ENCODE peak calls at places on chromosome 15, in five cellular contexts. Y, I, P, H and V are unnamed samples.

GRCh38 chr15:89500397-89501270 is 4.3 kb upstream of the RHCG start:
- DNase-seq in Y (no peak), I (no peak), P (no peak), H (no peak), V (no peak)

GRCh38 chr15:50697109-50697797 is 10.7 kb upstream of the TRPM7 start:
- DNase-seq in Y (no peak), I (no peak), P (no peak), H (no peak), V (no peak)

GRCh38 chr15:66489179-66489791 is 8.3 kb downstream of the SNAPC5 start:
- DNase-seq in Y (no peak), I (no peak), P (no peak), H (no peak), V (no peak)

GRCh38 chr15:58748787-58749531 is 548 bp downstream of the ADAM10 start:
- DNase-seq in Y (peak), I (peak), P (peak), H (peak), V (peak)

GRCh38 chr15:98647026-98647773 is 1.1 kb upstream of the IGF1R start:
- DNase-seq in Y (peak), I (peak), P (peak), H (no peak), V (peak)

GRCh38 chr15:67173786-67174185 is 80.7 kb downstream of the AAGAB start:
- DNase-seq in Y (no peak), I (no peak), P (no peak), H (no peak), V (no peak)

GRCh38 chr15:37888356-37888755 is 46.1 kb upstream of the TMCO5A start:
- DNase-seq in Y (no peak), I (no peak), P (no peak), H (no peak), V (no peak)

GRCh38 chr15:71256934-71257333 is 141.7 kb downstream of the THSD4 start:
- DNase-seq in Y (no peak), I (no peak), P (no peak), H (no peak), V (no peak)

GRCh38 chr15:52010633-52011595 is 8.1 kb upstream of the MAPK6 start:
- DNase-seq in Y (no peak), I (peak), P (no peak), H (no peak), V (no peak)

GRCh38 chr15:80764535-80764934 is 14.6 kb upstream of the CEMIP start:
- DNase-seq in Y (no peak), I (no peak), P (no peak), H (no peak), V (no peak)

GRCh38 chr15:90625037-90625436 is 92.1 kb upstream of the BLM start:
- DNase-seq in Y (no peak), I (no peak), P (no peak), H (no peak), V (no peak)

GRCh38 chr15:34055868-34056595 is 17.0 kb upstream of the AVEN start:
- DNase-seq in Y (peak), I (peak), P (no peak), H (no peak), V (no peak)

GRCh38 chr15:33565099-33565498 is 254.3 kb downstream of the RYR3 start:
- DNase-seq in Y (no peak), I (peak), P (no peak), H (no peak), V (no peak)

GRCh38 chr15:83206971-83207621 is 527 bp downstream of the HDGFL3 start:
- DNase-seq in Y (peak), I (peak), P (peak), H (no peak), V (peak)

GRCh38 chr15:40448354-40448753 is 7.6 kb downstream of the BAHD1 start:
- DNase-seq in Y (no peak), I (no peak), P (no peak), H (no peak), V (no peak)

GRCh38 chr15:47473857-47474256 is 243.4 kb upstream of the SEMA6D start:
- DNase-seq in Y (no peak), I (peak), P (no peak), H (no peak), V (no peak)

GRCh38 chr15:52255008-52255407 is 40.6 kb downstream of the MYO5C start:
- DNase-seq in Y (no peak), I (peak), P (no peak), H (no peak), V (no peak)

GRCh38 chr15:57485869-57486268 is 105.8 kb upstream of the MYZAP start:
- DNase-seq in Y (no peak), I (peak), P (no peak), H (peak), V (no peak)

GRCh38 chr15:83565553-83566159 is 88.3 kb upstream of the ADAMTSL3 start:
- DNase-seq in Y (peak), I (peak), P (peak), H (no peak), V (peak)

GRCh38 chr15:77034620-77035467 is 36.1 kb downstream of the TSPAN3 start:
- DNase-seq in Y (peak), I (peak), P (peak), H (no peak), V (peak)

GRCh38 chr15:87711011-87711410 is 545.5 kb downstream of the NTRK3 start:
- DNase-seq in Y (no peak), I (peak), P (no peak), H (no peak), V (no peak)

GRCh38 chr15:85383470-85384148 is 3.2 kb downstream of the AKAP13 start:
- DNase-seq in Y (no peak), I (no peak), P (no peak), H (no peak), V (no peak)

GRCh38 chr15:91890614-91891013 is 37.1 kb downstream of the SLCO3A1 start:
- DNase-seq in Y (no peak), I (no peak), P (no peak), H (no peak), V (no peak)

GRCh38 chr15:69193948-69194827 is 33.8 kb downstream of the GLCE start:
- DNase-seq in Y (no peak), I (peak), P (no peak), H (no peak), V (no peak)

GRCh38 chr15:77160562-77161481 is 89.9 kb upstream of the TSPAN3 start:
- DNase-seq in Y (no peak), I (peak), P (no peak), H (no peak), V (no peak)

GRCh38 chr15:60478633-60479360 is at the start of gene ICE2:
- DNase-seq in Y (peak), I (peak), P (peak), H (peak), V (peak)
- TF ChIP-seq CTCF in Y (no peak), I (no peak), P (no peak), H (no peak), V (no peak)

DNA sequence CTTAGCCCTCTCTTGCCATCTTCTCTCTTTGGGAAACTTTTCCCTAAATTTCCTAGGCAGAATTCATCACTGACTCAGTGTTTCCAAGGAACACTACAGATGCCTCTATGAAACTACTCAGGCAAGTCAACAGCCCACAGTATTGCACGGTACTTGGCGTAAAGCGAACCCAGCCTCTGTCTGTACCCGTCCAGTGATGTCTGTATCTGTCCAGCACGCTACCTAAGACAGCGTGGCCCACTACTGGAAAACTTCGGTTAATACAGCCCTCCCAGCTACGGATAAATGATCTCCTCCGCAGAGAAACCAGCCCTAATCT is 467 bp downstream of the SKIC8 start:
- DNase-seq in Y (no peak), I (peak), P (no peak), H (no peak), V (no peak)
- TF ChIP-seq CTCF in Y (no peak), I (no peak), P (peak), H (no peak), V (no peak)

GRCh38 chr15:101126618-101127502 is 125.0 kb downstream of the CHSY1 start:
- DNase-seq in Y (peak), I (peak), P (no peak), H (no peak), V (no peak)
- TF ChIP-seq CTCF in Y (no peak), I (no peak), P (no peak), H (no peak), V (no peak)

GRCh38 chr15:55106155-55106554 is 90.6 kb downstream of the RSL24D1 start:
- DNase-seq in Y (no peak), I (no peak), P (no peak), H (no peak), V (no peak)

GRCh38 chr15:55110446-55110845 is 86.3 kb downstream of the RSL24D1 start:
- DNase-seq in Y (no peak), I (no peak), P (no peak), H (no peak), V (no peak)

GRCh38 chr15:55108448-55108847 is 88.3 kb downstream of the RSL24D1 start:
- DNase-seq in Y (no peak), I (no peak), P (no peak), H (no peak), V (no peak)

GRCh38 chr15:55108858-55109518 is 87.8 kb downstream of the RSL24D1 start:
- DNase-seq in Y (peak), I (peak), P (peak), H (peak), V (peak)
- TF ChIP-seq CTCF in Y (peak), I (peak), P (peak), H (no peak), V (peak)

GRCh38 chr15:65384505-65384894 is 6.7 kb upstream of the IGDCC3 start:
- DNase-seq in Y (no peak), I (no peak), P (no peak), H (no peak), V (no peak)

GRCh38 chr15:65386376-65386775 is 8.6 kb upstream of the IGDCC3 start:
- DNase-seq in Y (no peak), I (no peak), P (no peak), H (no peak), V (no peak)

GRCh38 chr15:65384895-65385867 is 7.4 kb upstream of the IGDCC3 start:
- DNase-seq in Y (peak), I (peak), P (peak), H (peak), V (peak)

GRCh38 chr15:65386886-65387285 is 9.1 kb upstream of the IGDCC3 start:
- DNase-seq in Y (no peak), I (no peak), P (no peak), H (no peak), V (no peak)

DNA sequence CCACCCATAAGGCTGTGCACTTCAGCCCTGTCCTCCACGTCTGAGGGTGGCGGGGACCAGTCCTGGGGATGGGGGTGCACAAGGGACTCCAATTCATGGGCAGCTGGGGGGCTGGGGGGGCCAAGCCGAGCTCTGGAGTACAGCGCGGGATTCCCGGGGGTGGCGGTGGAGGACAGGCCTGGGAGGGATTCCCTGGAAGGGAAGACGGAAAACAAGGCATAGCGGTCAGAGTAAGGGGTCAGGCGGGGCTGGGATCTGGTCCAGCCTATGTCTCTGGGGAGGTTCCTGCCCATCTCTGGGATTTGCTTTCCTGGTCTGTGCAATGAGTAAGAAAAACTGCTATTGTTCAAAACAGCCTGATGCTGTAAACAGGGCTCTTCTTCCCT is 8.1 kb upstream of the IGDCC3 start:
- DNase-seq in Y (no peak), I (peak), P (no peak), H (no peak), V (no peak)
- TF ChIP-seq CTCF in Y (no peak), I (no peak), P (no peak), H (no peak), V (no peak)

GRCh38 chr15:31975446-31976229 is 54.7 kb upstream of the CHRNA7 start:
- DNase-seq in Y (peak), I (no peak), P (no peak), H (no peak), V (peak)
- TF ChIP-seq CTCF in Y (peak), I (peak), P (peak), H (no peak), V (no peak)